ENCODE peak calls at places on chromosomes 16 and 17, in seven cellular contexts. N is body of pancreas, E is esophagus muscularis mucosa, I is heart left ventricle, M is sigmoid colon, Z is uterus, H is GM12892. C is an unnamed sample.

GRCh38 chr17:62165378-62165722 is 100.3 kb upstream of the MED13 start:
- DNase-seq in N (no peak), E (no peak), I (no peak), M (no peak), Z (no peak), H (no peak), C (no peak)

GRCh38 chr16:24853830-24854229 is 8.1 kb downstream of the SLC5A11 start:
- DNase-seq in N (no peak), E (no peak), I (peak; percentile 69), M (peak; percentile 70), Z (peak; percentile 27), H (no peak), C (no peak)

GRCh38 chr17:76485569-76485968 is 15.7 kb downstream of the RHBDF2 start:
- DNase-seq in N (peak; percentile 77), E (no peak), I (no peak), M (peak; percentile 66), Z (no peak), H (no peak), C (no peak)

GRCh38 chr17:1865252-1866037 is 35.6 kb downstream of the RPA1 start:
- DNase-seq in N (peak; percentile 52), E (no peak), I (no peak), M (no peak), Z (no peak), H (peak; percentile 27), C (peak; percentile 86)

GRCh38 chr17:49360796-49361128 is 1.3 kb downstream of the ZNF652 start:
- DNase-seq in N (no peak), E (no peak), I (no peak), M (no peak), Z (no peak), H (no peak), C (no peak)

GRCh38 chr16:9033125-9033830 is 58.2 kb upstream of the HAPSTR1 start:
- DNase-seq in N (peak; percentile 64), E (no peak), I (no peak), M (no peak), Z (no peak), H (no peak), C (peak; percentile 25)

GRCh38 chr17:77581480-77581879 is 377.0 kb upstream of the TNRC6C start:
- DNase-seq in N (no peak), E (no peak), I (no peak), M (no peak), Z (no peak), H (no peak), C (no peak)

GRCh38 chr16:24863582-24864437 is 18.0 kb downstream of the SLC5A11 start:
- DNase-seq in N (no peak), E (no peak), I (no peak), M (peak; percentile 2), Z (no peak), H (no peak), C (no peak)

GRCh38 chr16:83842755-83843507 is 35.2 kb downstream of the HSBP1 start:
- DNase-seq in N (no peak), E (no peak), I (no peak), M (peak; percentile 41), Z (no peak), H (no peak), C (no peak)

GRCh38 chr17:51770031-51770759 is 388.3 kb downstream of the CA10 start:
- DNase-seq in N (no peak), E (no peak), I (no peak), M (no peak), Z (no peak), H (no peak), C (no peak)

GRCh38 chr17:64938925-64939474 is 19.7 kb upstream of the LRRC37A3 start:
- DNase-seq in N (peak; percentile 42), E (no peak), I (peak; percentile 76), M (no peak), Z (no peak), H (peak; percentile 46), C (peak; percentile 81)

GRCh38 chr16:4217246-4218131 is 24.4 kb downstream of the SRL start:
- DNase-seq in N (no peak), E (no peak), I (peak; percentile 84), M (no peak), Z (peak; percentile 65), H (no peak), C (no peak)

GRCh38 chr17:13273744-13274295 is 256.0 kb upstream of the ELAC2 start:
- DNase-seq in N (no peak), E (no peak), I (no peak), M (no peak), Z (no peak), H (no peak), C (no peak)

GRCh38 chr17:77320501-77321256 is 179.9 kb downstream of the SEC14L1 start:
- DNase-seq in N (no peak), E (no peak), I (peak; percentile 73), M (peak; percentile 82), Z (peak; percentile 66), H (peak; percentile 48), C (peak; percentile 27)

GRCh38 chr17:60416368-60416925 is 5.8 kb upstream of the CHCT1 start:
- DNase-seq in N (no peak), E (no peak), I (no peak), M (no peak), Z (no peak), H (no peak), C (no peak)

GRCh38 chr16:23434380-23434779 is 18.6 kb downstream of the COG7 start:
- DNase-seq in N (peak; percentile 39), E (no peak), I (no peak), M (no peak), Z (no peak), H (no peak), C (peak; percentile 88)

GRCh38 chr17:14372905-14373559 is 72.2 kb downstream of the HS3ST3B1 start:
- DNase-seq in N (no peak), E (no peak), I (no peak), M (no peak), Z (no peak), H (no peak), C (no peak)

GRCh38 chr17:9268546-9268945 is 247.2 kb downstream of the NTN1 start:
- DNase-seq in N (no peak), E (no peak), I (no peak), M (no peak), Z (no peak), H (no peak), C (no peak)

GRCh38 chr17:17175917-17176316 is 30.2 kb downstream of the PLD6 start:
- DNase-seq in N (no peak), E (no peak), I (peak; percentile 47), M (no peak), Z (no peak), H (no peak), C (no peak)

GRCh38 chr16:3129137-3130131 is 5.4 kb upstream of the ZNF213 start:
- DNase-seq in N (peak; percentile 89), E (peak; percentile 94), I (peak; percentile 77), M (peak; percentile 86), Z (peak; percentile 62), H (peak; percentile 30), C (peak; percentile 91)

GRCh38 chr17:62681939-62682381 is 54.5 kb downstream of the MRC2 start:
- DNase-seq in N (no peak), E (no peak), I (peak; percentile 15), M (peak; percentile 54), Z (no peak), H (no peak), C (no peak)

GRCh38 chr17:8785547-8786412 is 13.4 kb downstream of the MFSD6L start:
- DNase-seq in N (peak; percentile 73), E (peak; percentile 95), I (peak; percentile 83), M (peak; percentile 78), Z (peak; percentile 79), H (no peak), C (peak; percentile 37)

GRCh38 chr16:78368121-78369102 is 269.0 kb downstream of the WWOX start:
- DNase-seq in N (no peak), E (no peak), I (no peak), M (no peak), Z (no peak), H (no peak), C (no peak)

GRCh38 chr17:3693829-3694231 is 2.1 kb downstream of the P2RX5 start:
- DNase-seq in N (no peak), E (no peak), I (no peak), M (no peak), Z (no peak), H (no peak), C (no peak)

GRCh38 chr16:12906271-12906670 is 4.9 kb downstream of the SHISA9 start:
- DNase-seq in N (no peak), E (peak; percentile 75), I (no peak), M (no peak), Z (no peak), H (no peak), C (no peak)

GRCh38 chr17:41519501-41520224 is 973 bp upstream of the KRT15 start:
- DNase-seq in N (peak; percentile 53), E (no peak), I (peak; percentile 20), M (no peak), Z (no peak), H (no peak), C (no peak)

GRCh38 chr16:71854369-71854948 is 8.7 kb downstream of the ATXN1L start:
- DNase-seq in N (no peak), E (no peak), I (no peak), M (no peak), Z (no peak), H (no peak), C (no peak)

GRCh38 chr17:73308017-73308823 is 3.6 kb downstream of the CDC42EP4 start:
- DNase-seq in N (peak; percentile 97), E (no peak), I (peak; percentile 82), M (peak; percentile 92), Z (peak; percentile 92), H (no peak), C (peak; percentile 92)

GRCh38 chr17:82246365-82247174 is 17.7 kb downstream of the SLC16A3 start:
- DNase-seq in N (no peak), E (no peak), I (peak; percentile 66), M (no peak), Z (peak; percentile 65), H (no peak), C (no peak)

GRCh38 chr17:79691931-79692330 is 38.8 kb upstream of the ENPP7 start:
- DNase-seq in N (no peak), E (no peak), I (no peak), M (no peak), Z (peak; percentile 69), H (no peak), C (no peak)

GRCh38 chr17:36592711-36593321 is 1.1 kb downstream of the DHRS11 start:
- DNase-seq in N (no peak), E (peak; percentile 60), I (no peak), M (no peak), Z (no peak), H (no peak), C (peak; percentile 49)
- TF ChIP-seq POLR2A in N (no peak), E (no peak), I (no peak), M (no peak), Z (no peak), H (no peak), C (no peak)

GRCh38 chr17:34347063-34347462 is 9.2 kb upstream of the CCL13 start:
- DNase-seq in N (no peak), E (peak; percentile 37), I (no peak), M (no peak), Z (no peak), H (no peak), C (peak; percentile 60)
- TF ChIP-seq POLR2A in N (no peak), E (no peak), I (no peak), M (no peak), Z (no peak), H (no peak), C (no peak)

GRCh38 chr17:47946929-47947397 is 5.6 kb downstream of the PNPO start:
- DNase-seq in N (peak; percentile 96), E (no peak), I (no peak), M (no peak), Z (peak; percentile 50), H (peak; percentile 69), C (peak; percentile 89)
- TF ChIP-seq POLR2A in N (no peak), E (no peak), I (no peak), M (no peak), Z (no peak), H (no peak), C (no peak)

GRCh38 chr16:67264866-67265265 is 14.5 kb upstream of the PLEKHG4 start:
- DNase-seq in N (no peak), E (no peak), I (no peak), M (peak; percentile 52), Z (no peak), H (no peak), C (no peak)
- TF ChIP-seq POLR2A in N (no peak), E (no peak), I (no peak), M (no peak), Z (no peak), H (no peak), C (no peak)

C was measured in erythroblast.